ENCODE peak calls at places on chromosomes 12 and 14, in nine cellular contexts. S is HepG2, B is A549, D is stomach, V is suprapubic skin, K is GM12891, R is transverse colon, N is IMR-90, Z is H54. W is an unnamed sample.

GRCh38 chr14:101234588-101234937 is 326.7 kb upstream of the DIO3 start:
- DNase-seq in S (no peak), B (no peak), D (no peak), V (peak), K (no peak), R (no peak), N (no peak), Z (no peak), W (no peak)

GRCh38 chr12:63752283-63752682 is 27.4 kb upstream of the RXYLT1 start:
- DNase-seq in S (no peak), B (no peak), D (no peak), V (no peak), K (no peak), R (no peak), N (no peak), Z (no peak), W (no peak)

GRCh38 chr12:14007638-14008037 is 26.2 kb upstream of the GRIN2B start:
- DNase-seq in S (no peak), B (no peak), D (no peak), V (no peak), K (no peak), R (no peak), N (no peak), Z (no peak), W (no peak)

GRCh38 chr14:79781882-79782281 is 429.4 kb downstream of the DIO2 start:
- DNase-seq in S (no peak), B (no peak), D (no peak), V (no peak), K (no peak), R (no peak), N (peak), Z (no peak), W (no peak)

GRCh38 chr12:93915411-93915810 is 233.0 kb upstream of the PLXNC1 start:
- DNase-seq in S (no peak), B (no peak), D (no peak), V (no peak), K (no peak), R (no peak), N (no peak), Z (no peak), W (no peak)

GRCh38 chr12:13698001-13698400 is 283.4 kb downstream of the GRIN2B start:
- DNase-seq in S (no peak), B (no peak), D (no peak), V (no peak), K (no peak), R (no peak), N (no peak), Z (no peak), W (no peak)

GRCh38 chr12:46071769-46072624 is 81.6 kb upstream of the SCAF11 start:
- DNase-seq in S (peak), B (peak), D (peak), V (peak), K (peak), R (peak), N (peak), Z (peak), W (peak)

GRCh38 chr12:106847861-106848260 is 73.4 kb downstream of the RIC8B start:
- DNase-seq in S (no peak), B (no peak), D (no peak), V (no peak), K (no peak), R (no peak), N (no peak), Z (no peak), W (no peak)

GRCh38 chr14:89767861-89768268 is 186.7 kb downstream of the EFCAB11 start:
- DNase-seq in S (peak), B (peak), D (no peak), V (no peak), K (peak), R (peak), N (peak), Z (no peak), W (peak)

GRCh38 chr14:93971635-93972027 is 4.7 kb downstream of the ASB2 start:
- DNase-seq in S (no peak), B (no peak), D (no peak), V (no peak), K (no peak), R (no peak), N (no peak), Z (no peak), W (no peak)

GRCh38 chr12:91109148-91109564 is 2.1 kb downstream of the LUM start:
- DNase-seq in S (peak), B (peak), D (peak), V (peak), K (no peak), R (peak), N (peak), Z (no peak), W (peak)

GRCh38 chr14:74251546-74252030 is 12.3 kb downstream of the VSX2 start:
- DNase-seq in S (peak), B (peak), D (peak), V (peak), K (peak), R (peak), N (peak), Z (peak), W (peak)

GRCh38 chr14:21723431-21724045 is 49.9 kb upstream of the OR4E1 start:
- DNase-seq in S (peak), B (peak), D (no peak), V (no peak), K (no peak), R (peak), N (no peak), Z (peak), W (peak)

GRCh38 chr12:104886418-104887401 is 71.4 kb downstream of the SLC41A2 start:
- DNase-seq in S (no peak), B (no peak), D (no peak), V (no peak), K (no peak), R (no peak), N (peak), Z (no peak), W (no peak)

GRCh38 chr12:107504503-107504885 is 181.1 kb upstream of the PWP1 start:
- DNase-seq in S (no peak), B (no peak), D (no peak), V (no peak), K (no peak), R (no peak), N (no peak), Z (no peak), W (no peak)

GRCh38 chr12:108955225-108955835 is 65.5 kb downstream of the SVOP start:
- DNase-seq in S (peak), B (peak), D (no peak), V (no peak), K (no peak), R (no peak), N (no peak), Z (no peak), W (no peak)

GRCh38 chr12:75815756-75816155 is 215.8 kb downstream of the PHLDA1 start:
- DNase-seq in S (no peak), B (no peak), D (no peak), V (no peak), K (no peak), R (no peak), N (peak), Z (no peak), W (no peak)

GRCh38 chr12:59928416-59928815 is 332.6 kb downstream of the SLC16A7 start:
- DNase-seq in S (no peak), B (no peak), D (peak), V (no peak), K (no peak), R (no peak), N (peak), Z (no peak), W (no peak)

GRCh38 chr12:132251310-132251709 is 78.1 kb downstream of the GALNT9 start:
- DNase-seq in S (no peak), B (no peak), D (no peak), V (no peak), K (no peak), R (no peak), N (no peak), Z (no peak), W (no peak)

GRCh38 chr14:54857830-54858269 is 44.8 kb downstream of the GCH1 start:
- DNase-seq in S (no peak), B (no peak), D (no peak), V (no peak), K (no peak), R (no peak), N (no peak), Z (no peak), W (no peak)

GRCh38 chr12:52971701-52972329 is 22.9 kb downstream of the KRT18 start:
- DNase-seq in S (peak), B (peak), D (no peak), V (no peak), K (no peak), R (peak), N (peak), Z (peak), W (no peak)

GRCh38 chr14:57502581-57503254 is 9.1 kb upstream of the CCDC198 start:
- DNase-seq in S (no peak), B (no peak), D (no peak), V (no peak), K (no peak), R (no peak), N (no peak), Z (no peak), W (no peak)

GRCh38 chr12:113762155-113762848 is 203.8 kb downstream of the RBM19 start:
- DNase-seq in S (no peak), B (no peak), D (no peak), V (no peak), K (no peak), R (no peak), N (no peak), Z (no peak), W (no peak)

GRCh38 chr14:37343307-37344094 is 145.8 kb downstream of the MIPOL1 start:
- DNase-seq in S (no peak), B (no peak), D (no peak), V (no peak), K (no peak), R (no peak), N (peak), Z (no peak), W (no peak)

GRCh38 chr14:54689928-54690327 is 123.0 kb downstream of the SAMD4A start:
- DNase-seq in S (no peak), B (no peak), D (no peak), V (no peak), K (no peak), R (no peak), N (no peak), Z (no peak), W (no peak)

GRCh38 chr12:3259976-3260375 is 182.8 kb downstream of the TSPAN9 start:
- DNase-seq in S (no peak), B (no peak), D (no peak), V (no peak), K (no peak), R (no peak), N (no peak), Z (no peak), W (no peak)

GRCh38 chr14:75515631-75515999 is 6.7 kb upstream of the BATF start:
- DNase-seq in S (no peak), B (no peak), D (no peak), V (no peak), K (no peak), R (no peak), N (no peak), Z (no peak), W (no peak)

GRCh38 chr12:10501031-10501430 is 4.7 kb upstream of the EIF2S3B start:
- DNase-seq in S (no peak), B (peak), D (no peak), V (no peak), K (no peak), R (no peak), N (no peak), Z (no peak), W (no peak)

GRCh38 chr14:59500732-59501131 is 16.4 kb downstream of the JKAMP start:
- DNase-seq in S (no peak), B (no peak), D (no peak), V (no peak), K (no peak), R (no peak), N (no peak), Z (no peak), W (no peak)

GRCh38 chr12:2783936-2784600 is 10.7 kb upstream of the FKBP4 start:
- DNase-seq in S (peak), B (peak), D (peak), V (peak), K (peak), R (peak), N (peak), Z (peak), W (peak)

GRCh38 chr12:107091989-107092641 is 1.2 kb downstream of the CRY1 start:
- DNase-seq in S (peak), B (peak), D (no peak), V (no peak), K (no peak), R (peak), N (peak), Z (peak), W (peak)

GRCh38 chr14:75279739-75280447 is 1.3 kb downstream of the FOS start:
- DNase-seq in S (no peak), B (no peak), D (no peak), V (peak), K (no peak), R (peak), N (peak), Z (no peak), W (peak)

GRCh38 chr14:49770212-49770817 is 2.4 kb downstream of the KLHDC2 start:
- DNase-seq in S (peak), B (peak), D (peak), V (no peak), K (no peak), R (peak), N (peak), Z (no peak), W (no peak)

GRCh38 chr12:118307069-118307954 is 65.4 kb downstream of the TAOK3 start:
- DNase-seq in S (no peak), B (peak), D (no peak), V (no peak), K (no peak), R (no peak), N (peak), Z (peak), W (peak)

GRCh38 chr14:55074662-55075061 is 23.2 kb downstream of the MAPK1IP1L start:
- DNase-seq in S (no peak), B (no peak), D (no peak), V (no peak), K (no peak), R (no peak), N (peak), Z (no peak), W (no peak)

GRCh38 chr14:29548948-29549370 is 378.7 kb downstream of the PRKD1 start:
- DNase-seq in S (peak), B (peak), D (no peak), V (no peak), K (peak), R (no peak), N (peak), Z (peak), W (peak)

GRCh38 chr12:690466-690865 is 27.2 kb upstream of the NINJ2 start:
- DNase-seq in S (no peak), B (no peak), D (no peak), V (no peak), K (no peak), R (no peak), N (no peak), Z (no peak), W (no peak)

GRCh38 chr14:22291406-22291805 is 297.6 kb downstream of the DAD1 start:
- DNase-seq in S (no peak), B (no peak), D (no peak), V (no peak), K (no peak), R (no peak), N (peak), Z (no peak), W (no peak)

GRCh38 chr12:47189753-47190152 is 110.0 kb upstream of the AMIGO2 start:
- DNase-seq in S (no peak), B (peak), D (no peak), V (no peak), K (no peak), R (no peak), N (no peak), Z (no peak), W (no peak)

GRCh38 chr14:71415404-71415690 is 508.1 kb downstream of the PCNX1 start:
- DNase-seq in S (no peak), B (no peak), D (no peak), V (no peak), K (no peak), R (no peak), N (peak), Z (no peak), W (no peak)

GRCh38 chr12:121813951-121814350 is 10.1 kb downstream of the SETD1B start:
- DNase-seq in S (no peak), B (no peak), D (no peak), V (peak), K (no peak), R (no peak), N (no peak), Z (no peak), W (no peak)
- TF ChIP-seq POLR2A in S (no peak), B (no peak), D (no peak), V (no peak), K (no peak), R (no peak), N (no peak), Z (no peak), W (no peak)

GRCh38 chr12:55743131-55743921 is 404 bp downstream of the GDF11 start:
- DNase-seq in S (no peak), B (peak), D (peak), V (peak), K (peak), R (peak), N (peak), Z (peak), W (peak)

GRCh38 chr12:55741978-55742377 is 944 bp upstream of the GDF11 start:
- DNase-seq in S (no peak), B (no peak), D (no peak), V (no peak), K (no peak), R (no peak), N (no peak), Z (no peak), W (no peak)

GRCh38 chr12:55743967-55744931 is 1.3 kb downstream of the GDF11 start:
- DNase-seq in S (no peak), B (no peak), D (no peak), V (no peak), K (no peak), R (no peak), N (no peak), Z (no peak), W (peak)

GRCh38 chr12:55745361-55746146 is 2.6 kb downstream of the GDF11 start:
- DNase-seq in S (peak), B (no peak), D (no peak), V (no peak), K (no peak), R (no peak), N (no peak), Z (no peak), W (peak)

GRCh38 chr12:55742719-55743130 is at the start of gene GDF11:
- DNase-seq in S (peak), B (peak), D (peak), V (peak), K (no peak), R (peak), N (peak), Z (peak), W (peak)
- TF ChIP-seq POLR2A in S (no peak), B (no peak), D (no peak), V (no peak), K (no peak), R (peak), N (peak), Z (peak), W (no peak)

GRCh38 chr14:23537351-23538048 is 14.1 kb downstream of the ZFHX2 start:
- DNase-seq in S (no peak), B (no peak), D (no peak), V (no peak), K (no peak), R (no peak), N (peak), Z (peak), W (no peak)
- TF ChIP-seq POLR2A in S (no peak), B (no peak), D (no peak), V (no peak), K (no peak), R (no peak), N (no peak), Z (no peak), W (no peak)

DNA sequence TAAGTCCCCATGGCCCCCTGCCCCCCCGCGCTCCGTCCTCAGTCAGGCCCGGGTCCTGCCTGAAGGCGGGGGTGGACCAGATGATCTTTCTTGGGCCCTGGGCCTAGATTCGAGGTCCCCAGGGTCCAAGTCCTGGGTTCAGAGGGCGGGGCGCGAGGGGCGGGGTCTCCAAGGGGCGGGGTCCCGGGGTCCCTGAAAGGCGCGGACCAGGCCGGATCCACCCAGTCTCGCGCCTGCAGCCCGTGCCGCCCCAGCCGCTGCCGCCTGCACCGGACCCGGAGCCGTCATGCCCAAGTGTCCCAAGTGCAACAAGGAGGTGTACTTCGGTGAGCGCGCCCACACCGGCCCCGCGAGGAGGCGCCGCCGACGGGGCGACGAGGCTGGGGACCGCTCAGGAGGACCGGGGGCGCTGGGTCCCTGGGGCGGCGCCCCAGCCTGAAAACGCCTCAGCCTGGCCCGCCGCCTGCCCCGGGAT is 325 bp downstream of the CRIP1 start:
- DNase-seq in S (no peak), B (peak), D (no peak), V (peak), K (no peak), R (peak), N (no peak), Z (no peak), W (no peak)
- TF ChIP-seq POLR2A in S (peak), B (peak), D (no peak), V (peak), K (no peak), R (peak), N (no peak), Z (no peak), W (no peak)

GRCh38 chr12:56630180-56630632 is at the start of gene BAZ2A:
- DNase-seq in S (peak), B (peak), D (peak), V (peak), K (peak), R (peak), N (peak), Z (peak), W (peak)
- TF ChIP-seq POLR2A in S (no peak), B (no peak), D (no peak), V (no peak), K (no peak), R (peak), N (no peak), Z (no peak), W (no peak)

GRCh38 chr12:6850796-6851152 is 312 bp downstream of the CDCA3 start:
- DNase-seq in S (peak), B (no peak), D (no peak), V (no peak), K (no peak), R (no peak), N (no peak), Z (no peak), W (no peak)

GRCh38 chr12:6853626-6854025 is 1.7 kb downstream of the USP5 start:
- DNase-seq in S (no peak), B (no peak), D (no peak), V (no peak), K (no peak), R (no peak), N (no peak), Z (no peak), W (no peak)

GRCh38 chr12:6852651-6853354 is 853 bp downstream of the USP5 start:
- DNase-seq in S (peak), B (peak), D (peak), V (no peak), K (no peak), R (peak), N (peak), Z (peak), W (peak)

GRCh38 chr12:6851153-6851920 is at the start of gene CDCA3:
- DNase-seq in S (peak), B (peak), D (peak), V (peak), K (peak), R (peak), N (peak), Z (peak), W (peak)

DNA sequence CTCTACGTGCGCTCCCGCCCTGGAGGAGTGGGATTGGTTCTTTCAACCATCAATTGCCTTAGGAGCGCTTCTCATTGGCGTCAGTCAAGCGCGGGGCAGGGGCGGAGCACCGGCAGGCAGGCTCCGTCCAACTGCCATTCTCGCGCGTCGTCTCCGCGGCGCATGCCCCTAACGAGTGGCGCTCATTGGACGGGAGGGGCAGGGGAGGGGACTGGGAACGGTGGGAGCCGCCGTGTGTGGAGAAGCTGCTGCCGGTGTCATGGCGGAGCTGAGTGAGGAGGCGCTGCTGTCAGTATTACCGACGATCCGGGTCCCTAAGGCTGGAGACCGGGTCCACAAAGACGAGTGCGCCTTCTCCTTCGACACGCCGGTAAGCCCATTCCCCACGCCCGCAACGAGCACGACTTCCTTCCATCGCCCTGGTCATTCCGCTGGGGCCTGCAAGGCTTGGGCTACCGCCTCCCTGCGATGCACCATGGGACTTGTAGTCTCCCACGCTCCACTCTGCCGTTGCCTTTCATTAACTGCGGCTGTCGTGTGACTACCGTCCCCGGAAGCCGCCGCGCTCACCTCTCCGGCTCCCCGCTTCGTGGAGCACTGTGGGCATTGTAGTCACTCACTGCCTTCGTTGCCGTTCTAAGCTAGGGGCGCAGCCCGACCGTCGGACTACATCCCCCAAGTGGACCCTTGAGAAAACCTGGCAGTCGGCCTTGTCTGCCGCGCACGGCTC is at the start of gene USP5:
- DNase-seq in S (peak), B (peak), D (peak), V (peak), K (peak), R (peak), N (peak), Z (peak), W (peak)
- TF ChIP-seq POLR2A in S (peak), B (peak), D (no peak), V (no peak), K (peak), R (no peak), N (no peak), Z (peak), W (peak)